ENCODE peak calls at places on chromosomes 5 and 9, in four cellular contexts. X is AG10803, K is ecto neural progenitor cell, B is psoas muscle. Q is an unnamed sample.

GRCh38 chr9:77495834-77496671 is 152.1 kb downstream of the GNA14 start:
- DNase-seq in X (peak), K (no peak), B (no peak), Q (no peak)

GRCh38 chr9:5892456-5893133 is 1.9 kb downstream of the MLANA start:
- DNase-seq in X (no peak), K (no peak), B (no peak), Q (no peak)

GRCh38 chr9:81560851-81561732 is 128.3 kb downstream of the TLE1 start:
- DNase-seq in X (peak), K (no peak), B (no peak), Q (no peak)

GRCh38 chr9:129139993-129140396 is 28.8 kb downstream of the PTPA start:
- DNase-seq in X (peak), K (peak), B (peak), Q (peak)

GRCh38 chr5:150141544-150142188 is 14.0 kb downstream of the PDGFRB start:
- DNase-seq in X (peak), K (peak), B (no peak), Q (no peak)

GRCh38 chr5:112930082-112930344 is 8.0 kb upstream of the REEP5 start:
- DNase-seq in X (no peak), K (no peak), B (no peak), Q (no peak)

GRCh38 chr5:176319827-176320554 is 41.6 kb downstream of the KIAA1191 start:
- DNase-seq in X (peak), K (no peak), B (no peak), Q (no peak)

GRCh38 chr9:96222132-96222531 is 79.8 kb downstream of the HSD17B3 start:
- DNase-seq in X (no peak), K (no peak), B (no peak), Q (no peak)

GRCh38 chr5:1268666-1269065 is 26.2 kb downstream of the TERT start:
- DNase-seq in X (no peak), K (no peak), B (no peak), Q (no peak)

GRCh38 chr5:68465133-68465532 is 249.6 kb downstream of the PIK3R1 start:
- DNase-seq in X (no peak), K (no peak), B (no peak), Q (no peak)

GRCh38 chr9:136460772-136461325 is 21.2 kb upstream of the INPP5E start:
- DNase-seq in X (no peak), K (no peak), B (no peak), Q (no peak)

GRCh38 chr5:72183231-72183630 is 76.0 kb downstream of the MAP1B start:
- DNase-seq in X (no peak), K (no peak), B (no peak), Q (no peak)

GRCh38 chr9:104553261-104553660 is 15.7 kb upstream of the OR13C8 start:
- DNase-seq in X (peak), K (no peak), B (no peak), Q (no peak)

GRCh38 chr5:133996683-133997252 is 8.0 kb downstream of the VDAC1 start:
- DNase-seq in X (no peak), K (no peak), B (no peak), Q (no peak)

GRCh38 chr5:96687812-96688453 is 25.8 kb downstream of the CAST start:
- DNase-seq in X (peak), K (no peak), B (no peak), Q (no peak)

GRCh38 chr9:135474915-135475314 is 4.7 kb upstream of the PPP1R26 start:
- DNase-seq in X (no peak), K (peak), B (no peak), Q (no peak)

GRCh38 chr9:13865869-13866268 is 448.1 kb downstream of the NFIB start:
- DNase-seq in X (no peak), K (no peak), B (no peak), Q (no peak)

GRCh38 chr9:127447416-127448111 is 3.6 kb downstream of the RPL12 start:
- DNase-seq in X (no peak), K (no peak), B (no peak), Q (no peak)

GRCh38 chr5:148976569-148977321 is 86.1 kb downstream of the SH3TC2 start:
- DNase-seq in X (peak), K (no peak), B (no peak), Q (no peak)

GRCh38 chr5:139251281-139251687 is 42.3 kb upstream of the MATR3 start:
- DNase-seq in X (no peak), K (no peak), B (no peak), Q (no peak)

GRCh38 chr5:167716376-167716775 is 575.1 kb upstream of the WWC1 start:
- DNase-seq in X (peak), K (no peak), B (no peak), Q (no peak)

GRCh38 chr5:66661149-66661548 is 65.0 kb downstream of the MAST4 start:
- DNase-seq in X (peak), K (no peak), B (peak), Q (no peak)

GRCh38 chr5:158640581-158640980 is 459.1 kb downstream of the EBF1 start:
- DNase-seq in X (peak), K (no peak), B (no peak), Q (no peak)

GRCh38 chr5:8522635-8523034 is 653.7 kb downstream of the MTRR start:
- DNase-seq in X (no peak), K (no peak), B (no peak), Q (no peak)

GRCh38 chr5:98763001-98763630 is 10.3 kb upstream of the RGMB start:
- DNase-seq in X (peak), K (no peak), B (no peak), Q (no peak)

GRCh38 chr9:117815948-117816347 is 111.7 kb downstream of the TLR4 start:
- DNase-seq in X (no peak), K (no peak), B (no peak), Q (no peak)